ENCODE peak calls at places on chromosomes 16 and 17, in nine cellular contexts. W is A549; D is IMR-90; P is CD4-positive, alpha-beta memory T cell; B is mesenchymal stem cell; S is GM23248; V is lower lobe of right lung; K is CD8-positive, alpha-beta T cell; Z is fibroblast of lung. A is an unnamed sample. For H3K4me1, the result is how much of the 10 kb centered on the place peaks cover.

GRCh38 chr17:68955181-68955841 is at the start of gene ABCA8:
- DNase-seq in W (peak), D (peak), P (no peak), B (peak), S (peak), V (no peak), K (no peak), Z (peak), A (no peak)

GRCh38 chr16:60755907-60756306 is 1280.3 kb downstream of the CDH8 start:
- DNase-seq in W (peak), D (no peak), P (no peak), B (no peak), S (no peak), V (no peak), K (no peak), Z (peak), A (no peak)

GRCh38 chr16:70683146-70683944 is 2.5 kb downstream of the MTSS2 start:
- DNase-seq in W (no peak), D (no peak), P (no peak), B (no peak), S (no peak), V (no peak), K (no peak), Z (no peak), A (no peak)

GRCh38 chr17:15351925-15352324 is 10.5 kb upstream of the TEKT3 start:
- DNase-seq in W (peak), D (peak), P (no peak), B (peak), S (peak), V (no peak), K (no peak), Z (peak), A (no peak)

GRCh38 chr17:4896332-4897197 is 2.8 kb upstream of the C17orf107 start:
- DNase-seq in W (no peak), D (no peak), P (no peak), B (no peak), S (no peak), V (no peak), K (no peak), Z (no peak), A (no peak)

GRCh38 chr16:49183911-49184310 is 97.7 kb downstream of the CBLN1 start:
- DNase-seq in W (peak), D (no peak), P (no peak), B (no peak), S (peak), V (no peak), K (no peak), Z (no peak), A (no peak)

GRCh38 chr17:28466001-28466400 is 7.4 kb upstream of the SLC13A2 start:
- DNase-seq in W (no peak), D (no peak), P (no peak), B (no peak), S (no peak), V (no peak), K (no peak), Z (no peak), A (no peak)

GRCh38 chr17:61338874-61339478 is 60.7 kb upstream of the TBX2 start:
- DNase-seq in W (no peak), D (no peak), P (no peak), B (no peak), S (no peak), V (no peak), K (no peak), Z (no peak), A (no peak)

GRCh38 chr17:21530841-21531240 is 154.7 kb downstream of the KCNJ12 start:
- DNase-seq in W (no peak), D (no peak), P (no peak), B (no peak), S (no peak), V (no peak), K (no peak), Z (no peak), A (no peak)

GRCh38 chr17:55576237-55576998 is 65.2 kb upstream of the SMIM36 start:
- DNase-seq in W (peak), D (peak), P (peak), B (peak), S (peak), V (peak), K (no peak), Z (peak), A (no peak)

GRCh38 chr16:87956169-87956770 is 5.0 kb downstream of the BANP start:
- DNase-seq in W (no peak), D (peak), P (peak), B (peak), S (peak), V (peak), K (peak), Z (peak), A (peak)

GRCh38 chr17:9811086-9811485 is 10.8 kb downstream of the GSG1L2 start:
- DNase-seq in W (no peak), D (no peak), P (no peak), B (no peak), S (no peak), V (no peak), K (no peak), Z (peak), A (no peak)

GRCh38 chr16:82681592-82681991 is 54.8 kb downstream of the CDH13 start:
- DNase-seq in W (no peak), D (no peak), P (no peak), B (no peak), S (no peak), V (no peak), K (no peak), Z (no peak), A (no peak)

GRCh38 chr17:44308320-44308818 is at the start of gene RUNDC3A:
- DNase-seq in W (peak), D (peak), P (peak), B (peak), S (peak), V (peak), K (peak), Z (peak), A (peak)

GRCh38 chr17:5122586-5123342 is 6.9 kb downstream of the USP6 start:
- DNase-seq in W (no peak), D (no peak), P (no peak), B (peak), S (peak), V (peak), K (no peak), Z (no peak), A (no peak)

GRCh38 chr16:12362482-12363458 is 386.2 kb downstream of the SNX29 start:
- DNase-seq in W (no peak), D (peak), P (no peak), B (peak), S (peak), V (no peak), K (no peak), Z (peak), A (no peak)

GRCh38 chr16:12586701-12587100 is 217.0 kb downstream of the CPPED1 start:
- DNase-seq in W (no peak), D (no peak), P (no peak), B (no peak), S (no peak), V (no peak), K (no peak), Z (no peak), A (no peak)

GRCh38 chr17:41615454-41615853 is 2.9 kb upstream of the KRT16 start:
- DNase-seq in W (peak), D (no peak), P (no peak), B (no peak), S (peak), V (no peak), K (no peak), Z (peak), A (no peak)

GRCh38 chr17:81429353-81429774 is 34.1 kb downstream of the BAHCC1 start:
- DNase-seq in W (peak), D (peak), P (no peak), B (no peak), S (peak), V (peak), K (no peak), Z (peak), A (no peak)

GRCh38 chr17:45332505-45332904 is 15.7 kb upstream of the MAP3K14 start:
- DNase-seq in W (no peak), D (no peak), P (no peak), B (no peak), S (no peak), V (no peak), K (no peak), Z (no peak), A (no peak)

GRCh38 chr16:28563218-28563617 is 9.5 kb downstream of the SGF29 start:
- DNase-seq in W (no peak), D (no peak), P (no peak), B (no peak), S (no peak), V (no peak), K (no peak), Z (no peak), A (no peak)

GRCh38 chr16:66977341-66978113 is 10.9 kb upstream of the CES4A start:
- DNase-seq in W (peak), D (peak), P (peak), B (peak), S (peak), V (peak), K (peak), Z (peak), A (peak)

GRCh38 chr17:1907818-1908698 is 78.3 kb downstream of the RPA1 start:
- DNase-seq in W (no peak), D (peak), P (no peak), B (peak), S (peak), V (no peak), K (no peak), Z (peak), A (peak)

GRCh38 chr16:3642397-3643094 is 11.9 kb upstream of the DNASE1 start:
- DNase-seq in W (no peak), D (no peak), P (no peak), B (peak), S (no peak), V (peak), K (no peak), Z (peak), A (no peak)

GRCh38 chr17:40646791-40647548 is 648 bp downstream of the SMARCE1 start:
- DNase-seq in W (no peak), D (peak), P (no peak), B (peak), S (peak), V (no peak), K (no peak), Z (peak), A (peak)

GRCh38 chr16:68915561-68915960 is 72.2 kb downstream of the TANGO6 start:
- DNase-seq in W (no peak), D (no peak), P (no peak), B (no peak), S (no peak), V (no peak), K (no peak), Z (no peak), A (no peak)

GRCh38 chr16:31471875-31472558 is at the start of gene TGFB1I1:
- DNase-seq in W (peak), D (peak), P (no peak), B (peak), S (peak), V (no peak), K (no peak), Z (peak), A (no peak)

GRCh38 chr16:15461376-15461775 is 27.0 kb downstream of the BMERB1 start:
- DNase-seq in W (no peak), D (no peak), P (no peak), B (no peak), S (no peak), V (no peak), K (no peak), Z (peak), A (no peak)

GRCh38 chr17:75614006-75614405 is 19.2 kb upstream of the SMIM5 start:
- DNase-seq in W (peak), D (no peak), P (no peak), B (no peak), S (no peak), V (no peak), K (no peak), Z (no peak), A (no peak)

GRCh38 chr16:2529061-2529931 is 1.9 kb downstream of the CEMP1 start:
- DNase-seq in W (no peak), D (peak), P (no peak), B (no peak), S (peak), V (no peak), K (no peak), Z (no peak), A (no peak)

GRCh38 chr17:46167826-46168569 is 25.2 kb downstream of the KANSL1 start:
- DNase-seq in W (peak), D (peak), P (no peak), B (peak), S (peak), V (no peak), K (no peak), Z (peak), A (no peak)

GRCh38 chr16:28504707-28505404 is 1.8 kb downstream of the IL27 start:
- DNase-seq in W (no peak), D (no peak), P (no peak), B (no peak), S (no peak), V (no peak), K (no peak), Z (no peak), A (no peak)

GRCh38 chr17:3626831-3627565 is 9.1 kb downstream of the SHPK start:
- DNase-seq in W (no peak), D (no peak), P (no peak), B (no peak), S (peak), V (no peak), K (no peak), Z (no peak), A (no peak)

GRCh38 chr16:17273142-17273561 is 197.6 kb downstream of the XYLT1 start:
- DNase-seq in W (peak), D (peak), P (no peak), B (no peak), S (peak), V (no peak), K (no peak), Z (peak), A (no peak)

GRCh38 chr17:2724783-2725164 is 13.2 kb upstream of the CLUH start:
- DNase-seq in W (peak), D (peak), P (peak), B (peak), S (peak), V (no peak), K (no peak), Z (peak), A (peak)

GRCh38 chr16:75267631-75268264 is 16.3 kb upstream of the BCAR1 start:
- DNase-seq in W (peak), D (peak), P (no peak), B (peak), S (peak), V (peak), K (no peak), Z (peak), A (no peak)

GRCh38 chr17:39709319-39709997 is 9.6 kb downstream of the ERBB2 start:
- DNase-seq in W (no peak), D (no peak), P (no peak), B (no peak), S (no peak), V (no peak), K (no peak), Z (no peak), A (no peak)

GRCh38 chr17:979539-980405 is at the start of gene NXN:
- DNase-seq in W (peak), D (peak), P (peak), B (peak), S (peak), V (peak), K (peak), Z (peak), A (peak)

GRCh38 chr17:59620518-59621259 is 994 bp downstream of the CLTC start:
- DNase-seq in W (peak), D (no peak), P (peak), B (peak), S (peak), V (peak), K (peak), Z (peak), A (peak)

GRCh38 chr16:47731252-47731651 is 270.1 kb downstream of the PHKB start:
- DNase-seq in W (no peak), D (peak), P (no peak), B (peak), S (peak), V (no peak), K (no peak), Z (peak), A (no peak)
- H3K4me1 ChIP-seq in W (under half), D (under half), P (under half), B (under half), S (under half), V (under half), K (under half), Z (under half), A (under half)

GRCh38 chr17:82704886-82705285 is 6.4 kb upstream of the RAB40B start:
- DNase-seq in W (no peak), D (no peak), P (no peak), B (no peak), S (no peak), V (no peak), K (no peak), Z (no peak), A (no peak)

GRCh38 chr17:82702161-82702932 is 3.8 kb upstream of the RAB40B start:
- DNase-seq in W (peak), D (no peak), P (no peak), B (no peak), S (peak), V (peak), K (no peak), Z (no peak), A (no peak)

GRCh38 chr17:82703036-82703745 is 4.7 kb upstream of the RAB40B start:
- DNase-seq in W (no peak), D (no peak), P (no peak), B (no peak), S (no peak), V (peak), K (no peak), Z (no peak), A (no peak)

GRCh38 chr17:82705756-82706155 is 7.3 kb upstream of the RAB40B start:
- DNase-seq in W (no peak), D (no peak), P (no peak), B (no peak), S (no peak), V (no peak), K (no peak), Z (no peak), A (no peak)

GRCh38 chr17:82703935-82704865 is 5.7 kb upstream of the RAB40B start:
- DNase-seq in W (no peak), D (no peak), P (no peak), B (no peak), S (no peak), V (no peak), K (no peak), Z (no peak), A (no peak)
- H3K4me3 ChIP-seq in W (no peak), D (no peak), P (no peak), B (no peak), S (no peak), V (no peak), K (no peak), Z (no peak), A (no peak)

GRCh38 chr16:81453091-81453728 is 8.6 kb downstream of the CMIP start:
- DNase-seq in W (no peak), D (no peak), P (no peak), B (no peak), S (no peak), V (no peak), K (no peak), Z (no peak), A (no peak)
- H3K27ac ChIP-seq in W (peak), D (no peak), P (no peak), B (no peak), S (no peak), V (no peak), K (no peak), Z (no peak), A (no peak)

GRCh38 chr17:64388961-64389565 is 1.6 kb downstream of the PECAM1 start:
- DNase-seq in W (no peak), D (no peak), P (no peak), B (no peak), S (no peak), V (no peak), K (no peak), Z (no peak), A (no peak)

GRCh38 chr17:64386412-64387144 is 4.1 kb downstream of the PECAM1 start:
- DNase-seq in W (no peak), D (no peak), P (no peak), B (no peak), S (no peak), V (no peak), K (no peak), Z (no peak), A (no peak)

GRCh38 chr17:64385187-64386083 is 5.2 kb downstream of the PECAM1 start:
- DNase-seq in W (peak), D (peak), P (no peak), B (peak), S (peak), V (no peak), K (peak), Z (peak), A (no peak)

GRCh38 chr17:64387545-64388171 is 3.0 kb downstream of the PECAM1 start:
- DNase-seq in W (no peak), D (no peak), P (no peak), B (no peak), S (no peak), V (no peak), K (no peak), Z (no peak), A (no peak)

GRCh38 chr17:64387145-64387473 is 3.6 kb downstream of the PECAM1 start:
- DNase-seq in W (no peak), D (no peak), P (no peak), B (no peak), S (no peak), V (no peak), K (no peak), Z (no peak), A (no peak)
- H3K4me1 ChIP-seq in W (under half), D (under half), P (under half), B (under half), S (under half), V (half or more), K (half or more), Z (under half), A (under half)

GRCh38 chr17:18260332-18261145 is at the start of gene MIEF2:
- DNase-seq in W (peak), D (peak), P (peak), B (peak), S (peak), V (peak), K (peak), Z (peak), A (peak)

GRCh38 chr17:18261146-18261515 is 669 bp downstream of the MIEF2 start:
- DNase-seq in W (peak), D (peak), P (no peak), B (peak), S (peak), V (peak), K (peak), Z (peak), A (no peak)

GRCh38 chr17:18262111-18262510 is 1.6 kb downstream of the MIEF2 start:
- DNase-seq in W (no peak), D (no peak), P (no peak), B (no peak), S (peak), V (no peak), K (no peak), Z (no peak), A (no peak)

GRCh38 chr17:18262641-18263040 is 2.2 kb downstream of the MIEF2 start:
- DNase-seq in W (no peak), D (no peak), P (no peak), B (no peak), S (no peak), V (peak), K (no peak), Z (no peak), A (no peak)

DNA sequence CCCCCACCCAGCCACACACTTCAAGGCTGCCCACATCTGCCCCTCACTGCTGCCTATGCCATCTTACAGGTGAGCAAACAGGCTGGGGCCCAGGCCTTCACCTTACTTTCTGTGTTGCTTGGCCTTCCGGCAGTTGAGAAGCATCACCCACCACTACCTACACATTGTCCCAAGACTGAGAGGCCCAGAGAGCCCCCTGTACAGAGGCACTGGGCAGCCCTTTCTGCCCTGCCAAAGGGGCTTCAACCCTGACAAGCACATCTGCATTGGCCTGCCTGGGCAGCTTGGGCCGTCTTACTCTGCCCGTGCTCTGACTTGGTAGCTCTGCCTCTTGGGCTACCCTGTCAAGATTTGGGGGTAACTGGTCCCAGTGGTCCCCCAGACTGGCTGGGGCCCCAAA is 1.2 kb downstream of the MIEF2 start:
- DNase-seq in W (no peak), D (no peak), P (no peak), B (no peak), S (no peak), V (no peak), K (no peak), Z (no peak), A (no peak)
- H3K4me3 ChIP-seq in W (peak), D (peak), P (peak), B (peak), S (peak), V (peak), K (peak), Z (peak), A (peak)

DNA sequence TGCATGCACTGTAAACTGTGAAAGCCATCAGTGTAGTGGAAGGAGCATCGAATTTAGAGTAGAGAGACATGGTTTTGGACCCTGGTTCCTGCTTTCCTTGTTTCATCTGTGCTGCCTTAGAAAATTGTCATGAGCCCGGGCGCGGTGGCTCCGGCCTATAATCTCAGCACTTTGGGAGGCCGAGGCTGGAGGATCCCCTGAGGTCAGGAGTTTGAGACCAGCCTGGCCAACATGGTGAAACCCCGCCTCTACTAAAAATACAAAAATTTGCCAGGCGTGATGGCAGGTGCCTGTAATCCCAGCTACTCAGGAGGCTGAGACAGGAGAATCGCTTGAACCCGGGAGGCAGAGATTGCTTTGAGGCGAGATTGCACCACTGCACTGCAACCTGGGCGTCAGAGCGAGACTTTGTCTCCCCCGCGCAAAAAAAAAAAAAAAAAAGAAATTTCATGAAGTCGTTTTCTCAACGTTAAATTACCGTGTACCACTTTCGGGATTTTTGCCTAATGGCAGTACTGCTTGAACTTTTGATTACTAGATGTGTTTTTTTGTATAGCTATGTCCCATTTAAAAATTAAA is 912 bp downstream of the COQ7 start:
- DNase-seq in W (no peak), D (no peak), P (no peak), B (no peak), S (no peak), V (no peak), K (no peak), Z (no peak), A (no peak)
- H3K27ac ChIP-seq in W (peak), D (peak), P (peak), B (peak), S (peak), V (peak), K (peak), Z (peak), A (peak)